ENCODE peak calls at places on chromosomes 12 and 14, in five cellular contexts. N is ovary, X is astrocyte, O is neural progenitor cell, P is testis. G is an unnamed sample. For H3K27me3, the result is how much of the 10 kb centered on the place peaks cover.

GRCh38 chr12:110546339-110546738 is 36.8 kb downstream of the PPTC7 start:
- DNase-seq in X (peak), P (no peak), N (no peak), O (no peak), G (no peak)

GRCh38 chr14:61334197-61334701 is 12.9 kb downstream of the PRKCH start:
- DNase-seq in N (no peak), X (no peak), O (peak), P (no peak), G (no peak)

GRCh38 chr12:117294206-117294605 is 67.2 kb downstream of the NOS1 start:
- DNase-seq in O (no peak), X (no peak), P (no peak), N (no peak), G (no peak)

GRCh38 chr12:95022477-95022876 is 19.0 kb upstream of the NDUFA12 start:
- DNase-seq in X (no peak), N (no peak), P (no peak), O (no peak), G (no peak)

GRCh38 chr14:31109257-31109656 is 83.1 kb upstream of the STRN3 start:
- DNase-seq in N (no peak), P (no peak), O (no peak), X (no peak), G (no peak)

GRCh38 chr12:117907108-117907689 is 61.6 kb downstream of the KSR2 start:
- DNase-seq in N (no peak), P (no peak), O (no peak), X (no peak), G (no peak)

GRCh38 chr12:65881348-65881961 is 57.2 kb downstream of the HMGA2 start:
- DNase-seq in N (peak), O (peak), P (peak), X (peak), G (no peak)

GRCh38 chr12:106861984-106862894 is 87.8 kb downstream of the RIC8B start:
- DNase-seq in N (no peak), P (no peak), X (peak), O (no peak), G (no peak)

GRCh38 chr12:90936230-90937005 is 18.6 kb downstream of the CCER1 start:
- DNase-seq in O (no peak), X (no peak), P (no peak), N (no peak), G (no peak)

GRCh38 chr14:56422703-56423213 is 156.8 kb upstream of the TMEM260 start:
- DNase-seq in N (peak), O (peak), X (peak), P (peak), G (peak)

GRCh38 chr14:35122696-35123387 is 490 bp downstream of the PRORP start:
- DNase-seq in O (no peak), N (no peak), X (peak), P (no peak), G (no peak)

GRCh38 chr14:50312734-50313054 is 570 bp downstream of the DMAC2L start:
- DNase-seq in P (no peak), N (no peak), O (no peak), X (no peak), G (no peak)

GRCh38 chr14:62532186-62532585 is 513.1 kb downstream of the KCNH5 start:
- DNase-seq in X (peak), P (no peak), O (no peak), N (no peak), G (no peak)

GRCh38 chr14:21104448-21105060 is 3.7 kb downstream of the TMEM253 start:
- DNase-seq in P (peak), X (peak), N (peak), O (peak), G (peak)

GRCh38 chr12:107287436-107288413 is 194.4 kb upstream of the CRY1 start:
- DNase-seq in X (peak), O (no peak), P (no peak), N (no peak), G (no peak)

GRCh38 chr14:45199246-45199645 is 53.8 kb downstream of the MIS18BP1 start:
- DNase-seq in P (no peak), N (no peak), X (peak), O (no peak), G (no peak)

GRCh38 chr12:45183263-45183662 is 32.6 kb upstream of the ANO6 start:
- DNase-seq in N (no peak), O (no peak), X (peak), P (no peak), G (no peak)

GRCh38 chr12:58804749-58805148 is 115.6 kb downstream of the LRIG3 start:
- DNase-seq in N (no peak), X (no peak), O (peak), P (no peak), G (no peak)

DNA sequence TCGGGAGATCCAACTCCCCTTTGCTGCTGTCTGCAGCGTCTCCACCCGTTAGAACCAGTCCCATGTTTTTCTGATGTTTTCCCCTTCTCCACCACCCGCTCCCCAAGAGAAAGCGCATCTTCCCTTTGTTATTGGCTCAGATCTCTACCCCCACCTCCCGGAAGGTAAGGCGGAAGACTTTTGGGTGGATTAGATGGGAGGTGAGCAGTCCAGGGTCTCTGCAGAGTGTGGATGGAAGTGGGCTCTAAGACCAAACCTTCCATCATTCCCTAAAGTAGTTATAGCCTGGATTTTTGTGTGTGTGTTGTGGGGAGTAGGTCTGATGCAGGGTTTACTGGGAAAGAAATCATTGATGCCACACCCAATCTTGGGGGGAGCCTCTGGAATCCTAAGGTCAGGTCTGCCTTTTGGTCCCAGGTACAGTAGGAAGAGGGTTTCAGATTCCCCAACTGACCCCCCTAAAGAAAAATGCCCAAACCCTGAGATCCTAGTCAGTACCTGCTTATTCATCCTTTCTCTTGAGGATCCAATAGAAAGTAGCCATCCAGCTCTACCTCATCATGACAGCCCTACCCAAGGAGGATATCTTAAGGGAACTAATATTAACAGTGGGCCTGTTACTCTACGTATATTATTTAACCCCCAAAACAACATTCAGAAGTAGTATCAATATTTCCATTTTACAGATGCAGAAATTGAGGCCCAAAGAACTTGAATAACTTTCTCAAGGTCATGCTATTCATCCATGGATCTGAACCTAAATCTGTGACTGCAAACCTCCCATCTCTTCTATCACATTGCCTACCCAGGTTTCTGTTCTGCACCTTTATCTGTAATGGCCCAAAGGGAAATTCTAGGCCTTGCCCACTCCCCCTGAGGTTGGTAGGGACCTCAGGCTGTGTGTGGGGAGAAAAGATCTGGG is 1.0 kb downstream of the KIF5A start:
- DNase-seq in O (no peak), N (no peak), P (no peak), X (no peak), G (no peak)
- H3K4me3 ChIP-seq in O (peak), N (peak), P (no peak), X (peak), G (no peak)

GRCh38 chr14:51859136-51859535 is 1.3 kb upstream of the GNG2 start:
- DNase-seq in N (no peak), O (no peak), X (peak), P (no peak), G (no peak)
- H3K27ac ChIP-seq in N (no peak), O (no peak), X (no peak), P (no peak), G (no peak)

GRCh38 chr12:4134833-4135597 is 138.5 kb upstream of the CCND2 start:
- DNase-seq in N (no peak), X (no peak), P (no peak), O (peak), G (no peak)

GRCh38 chr12:4133636-4134433 is 139.7 kb upstream of the CCND2 start:
- DNase-seq in X (no peak), O (peak), N (no peak), P (no peak), G (no peak)

GRCh38 chr12:4134434-4134762 is 139.2 kb upstream of the CCND2 start:
- DNase-seq in X (no peak), O (peak), N (no peak), P (no peak), G (no peak)

GRCh38 chr12:4137015-4137414 is 136.5 kb upstream of the CCND2 start:
- DNase-seq in X (no peak), O (no peak), P (no peak), N (no peak), G (no peak)

GRCh38 chr12:4133029-4133428 is 140.5 kb upstream of the CCND2 start:
- DNase-seq in X (no peak), N (no peak), O (no peak), P (no peak), G (no peak)
- H3K27me3 ChIP-seq in X (under half), N (under half), O (under half), P (under half), G (under half)

GRCh38 chr12:121697093-121697698 is 15.4 kb upstream of the TMEM120B start:
- DNase-seq in O (peak), N (no peak), P (no peak), X (no peak), G (no peak)

GRCh38 chr12:121702944-121703343 is 9.6 kb upstream of the TMEM120B start:
- DNase-seq in O (no peak), P (no peak), X (no peak), N (no peak), G (no peak)

GRCh38 chr12:121705514-121705913 is 7.0 kb upstream of the TMEM120B start:
- DNase-seq in P (no peak), X (no peak), N (no peak), O (no peak), G (no peak)

GRCh38 chr12:121701667-121702277 is 10.8 kb upstream of the TMEM120B start:
- DNase-seq in X (no peak), P (no peak), N (no peak), O (no peak), G (no peak)
- H3K4me3 ChIP-seq in X (no peak), P (no peak), N (no peak), O (no peak), G (no peak)

GRCh38 chr12:40106655-40107054 is 774 bp upstream of the SLC2A13 start:
- DNase-seq in X (no peak), N (no peak), O (no peak), P (no peak), G (no peak)

GRCh38 chr12:40106202-40106533 is 287 bp upstream of the SLC2A13 start:
- DNase-seq in P (no peak), O (no peak), N (no peak), X (no peak), G (no peak)

GRCh38 chr12:40104461-40105264 is 1.2 kb downstream of the SLC2A13 start:
- DNase-seq in O (peak), P (peak), N (no peak), X (no peak), G (no peak)

GRCh38 chr12:40105515-40106201 is at the start of gene SLC2A13:
- DNase-seq in N (peak), P (peak), O (peak), X (peak), G (peak)

DNA sequence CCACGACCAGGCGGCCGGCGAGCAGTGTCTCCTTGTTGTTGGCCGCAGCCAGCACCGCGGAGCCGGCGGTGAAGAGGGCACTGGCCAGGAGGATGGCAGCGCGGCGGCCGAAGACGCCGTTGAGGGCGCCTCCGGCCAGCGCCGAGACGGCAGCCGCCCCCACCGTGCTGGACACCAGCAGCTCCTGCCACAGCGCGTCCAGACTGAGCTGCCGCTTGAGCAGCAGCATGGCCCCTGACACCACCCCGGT is 691 bp downstream of the SLC2A13 start:
- DNase-seq in P (peak), O (no peak), X (peak), N (peak), G (peak)
- H3K27ac ChIP-seq in P (peak), O (no peak), X (peak), N (peak), G (peak)

GRCh38 chr12:31234053-31234835 is 91.7 kb downstream of the SINHCAF start:
- DNase-seq in N (no peak), X (no peak), P (no peak), O (no peak), G (peak)
- H3K27me3 ChIP-seq in N (under half), X (under half), P (under half), O (under half), G (under half)